ENCODE peak calls at places on chromosome 1, in seven cellular contexts. D is neural progenitor cell; T is fibroblast of the aortic adventitia; Z is upper lobe of right lung; C is heart right ventricle; L is CD8-positive, alpha-beta T cell; G is ovary. A is an unnamed sample.

GRCh38 chr1:10459185-10459584 is 9.4 kb downstream of the CORT start:
- DNase-seq in Z (no peak), T (peak), G (no peak), C (no peak), D (no peak), L (no peak), A (peak)

GRCh38 chr1:197735461-197735860 is 39.8 kb downstream of the DENND1B start:
- DNase-seq in L (no peak), C (no peak), Z (no peak), T (no peak), D (no peak), G (no peak), A (no peak)

GRCh38 chr1:7648761-7649384 is 122.2 kb upstream of the VAMP3 start:
- DNase-seq in D (no peak), T (no peak), C (peak), Z (peak), G (no peak), L (no peak), A (peak)

GRCh38 chr1:233990486-233990885 is 86.0 kb downstream of the SLC35F3 start:
- DNase-seq in L (no peak), D (no peak), C (no peak), G (no peak), T (no peak), Z (no peak), A (no peak)

GRCh38 chr1:23422955-23423354 is 1.6 kb downstream of the TCEA3 start:
- DNase-seq in T (peak), L (no peak), D (no peak), G (peak), Z (no peak), C (no peak), A (no peak)

GRCh38 chr1:54623216-54624007 is at the start of gene FAM151A:
- DNase-seq in C (no peak), G (no peak), T (no peak), L (no peak), D (no peak), Z (no peak), A (no peak)

GRCh38 chr1:169509354-169509753 is 23.6 kb upstream of the SLC19A2 start:
- DNase-seq in G (no peak), T (no peak), D (no peak), C (no peak), L (no peak), Z (no peak), A (no peak)

GRCh38 chr1:93567255-93567918 is 114.2 kb downstream of the BCAR3 start:
- DNase-seq in G (no peak), D (no peak), T (peak), L (no peak), C (peak), Z (no peak), A (peak)

GRCh38 chr1:155326020-155326526 is 5.4 kb downstream of the RUSC1 start:
- DNase-seq in T (no peak), L (no peak), D (no peak), C (no peak), Z (no peak), G (no peak), A (no peak)

DNA sequence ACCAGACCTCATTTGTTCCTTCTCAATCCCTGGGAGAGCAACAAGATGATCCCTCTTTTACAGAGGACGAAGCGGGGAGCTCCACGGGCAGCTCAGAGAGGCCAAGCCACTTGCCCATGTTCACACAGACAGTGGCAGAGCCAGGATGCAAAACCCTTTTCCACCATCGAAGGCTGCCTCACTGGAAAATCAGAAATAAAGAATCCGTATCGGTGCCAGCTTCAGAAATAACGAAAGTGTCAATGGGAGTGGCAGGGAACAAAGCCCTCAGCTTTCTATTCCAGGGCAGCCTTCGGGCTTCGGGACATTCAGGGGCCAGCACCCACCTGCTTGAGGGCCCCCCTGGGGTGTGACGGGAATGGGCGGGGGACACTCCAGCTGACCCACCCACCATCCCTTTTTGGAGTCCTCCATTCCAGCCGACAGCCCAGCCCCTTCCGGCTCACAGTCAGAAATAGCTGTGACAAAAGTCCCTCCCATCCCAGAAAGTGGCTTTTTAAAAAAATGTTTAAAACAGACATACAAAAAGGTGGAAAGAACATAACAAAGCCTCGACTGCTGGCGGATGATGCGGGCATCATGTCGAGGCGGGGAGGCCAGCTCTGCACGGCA is 6.0 kb downstream of the IFFO2 start:
- DNase-seq in D (no peak), Z (peak), T (no peak), C (peak), G (no peak), L (peak), A (no peak)
- H3K4me3 ChIP-seq in D (no peak), Z (peak), T (no peak), C (peak), G (peak), L (peak), A (peak)

GRCh38 chr1:246398126-246398813 is 108.8 kb downstream of the SMYD3 start:
- DNase-seq in D (no peak), C (no peak), L (no peak), Z (no peak), T (no peak), G (peak), A (no peak)

DNA sequence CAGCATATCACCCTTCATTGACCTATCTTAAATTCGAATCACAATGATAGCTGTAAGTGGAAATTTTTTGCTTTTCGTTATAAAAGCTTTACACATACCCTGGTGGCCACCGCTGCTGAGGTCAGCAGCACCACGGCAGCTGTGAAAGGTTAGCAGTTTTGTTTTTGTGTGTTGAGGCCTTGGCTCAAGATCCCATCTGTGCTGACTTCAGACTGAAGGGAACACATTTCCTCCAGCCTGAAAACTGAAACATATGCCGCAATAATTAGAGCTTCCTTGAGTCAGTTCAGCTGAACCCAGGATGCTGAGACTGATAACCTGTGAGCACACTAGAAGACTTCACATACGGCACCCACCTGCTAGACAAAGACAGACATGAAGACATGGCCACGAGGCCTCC is 103.0 kb downstream of the SMYD3 start:
- DNase-seq in T (no peak), D (no peak), Z (no peak), C (no peak), G (no peak), L (no peak), A (no peak)
- TF ChIP-seq CTCF in T (no peak), D (no peak), Z (no peak), C (no peak), G (no peak), L (no peak), A (no peak)

GRCh38 chr1:245256528-245256927 is 101.7 kb downstream of the KIF26B start:
- DNase-seq in Z (no peak), L (no peak), T (no peak), C (no peak), G (no peak), D (peak), A (no peak)

GRCh38 chr1:245255783-245256182 is 101.0 kb downstream of the KIF26B start:
- DNase-seq in C (no peak), G (no peak), T (no peak), L (no peak), D (no peak), Z (no peak), A (no peak)

GRCh38 chr1:245260116-245260882 is 105.5 kb downstream of the KIF26B start:
- DNase-seq in D (no peak), C (no peak), G (no peak), T (no peak), L (no peak), Z (no peak), A (no peak)

GRCh38 chr1:245260883-245261282 is 106.1 kb downstream of the KIF26B start:
- DNase-seq in C (no peak), Z (no peak), L (no peak), D (no peak), G (no peak), T (no peak), A (no peak)

DNA sequence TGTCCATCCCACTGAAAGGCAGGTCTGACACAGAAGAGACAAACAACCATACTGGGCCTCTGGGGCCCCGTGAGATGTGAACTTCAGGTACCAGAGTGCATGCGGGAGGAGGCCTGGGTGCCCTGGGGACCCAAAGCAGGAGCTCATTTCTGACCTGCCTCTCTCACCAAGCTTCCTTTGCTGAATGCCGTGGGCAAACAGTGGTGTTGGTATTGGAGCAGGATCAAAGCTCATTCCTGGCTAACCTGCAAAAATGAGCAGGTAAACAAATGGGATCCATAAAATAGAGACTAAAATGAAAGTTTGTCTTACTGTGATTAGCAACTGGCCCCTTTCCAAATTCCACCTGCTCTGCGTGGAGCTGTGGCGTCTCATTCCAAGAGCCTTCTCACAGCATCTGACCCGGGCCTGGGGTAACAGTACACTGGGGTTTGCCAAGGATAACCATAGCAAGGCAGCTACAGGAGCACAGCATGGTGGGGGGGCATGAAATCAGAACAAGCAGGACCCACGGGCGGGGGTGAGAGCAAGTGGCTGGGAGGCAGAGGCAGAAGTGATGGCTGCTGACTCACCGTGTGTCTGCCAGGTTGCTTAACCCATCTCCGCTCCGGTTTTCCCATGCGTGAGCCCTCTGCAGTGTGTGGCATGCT is 103.6 kb downstream of the KIF26B start:
- DNase-seq in G (no peak), L (no peak), Z (peak), C (no peak), D (no peak), T (no peak), A (no peak)
- H3K4me3 ChIP-seq in G (no peak), L (no peak), Z (no peak), C (no peak), D (no peak), T (no peak), A (no peak)

GRCh38 chr1:24567792-24568388 is 12.0 kb downstream of the NCMAP start:
- DNase-seq in G (no peak), L (no peak), T (no peak), Z (peak), D (peak), C (no peak), A (no peak)
- TF ChIP-seq CTCF in G (no peak), L (no peak), T (no peak), Z (no peak), D (no peak), C (no peak), A (no peak)

GRCh38 chr1:204087181-204087892 is 14.4 kb downstream of the SOX13 start:
- DNase-seq in L (no peak), G (no peak), Z (no peak), C (no peak), D (no peak), T (no peak), A (no peak)
- H3K4me3 ChIP-seq in L (no peak), G (no peak), Z (no peak), C (no peak), D (no peak), T (no peak), A (no peak)